ENCODE peak calls at places on chromosomes 7 and 10, in nine cellular contexts. I, T, U, P, V, W, Q, X and S are unnamed samples.

GRCh38 chr7:141411133-141411532 is 140.1 kb upstream of the AGK start:
- DNase-seq in I (no peak), T (no peak), U (no peak), P (no peak), V (no peak), W (no peak), Q (no peak), X (no peak), S (no peak)

GRCh38 chr10:117184821-117185220 is 12.5 kb upstream of the KCNK18 start:
- DNase-seq in I (no peak), T (no peak), U (no peak), P (no peak), V (no peak), W (no peak), Q (no peak), X (no peak), S (no peak)

GRCh38 chr7:26169271-26169670 is 17.3 kb downstream of the NFE2L3 start:
- DNase-seq in I (no peak), T (no peak), U (no peak), P (no peak), V (no peak), W (no peak), Q (no peak), X (no peak), S (no peak)

GRCh38 chr7:29763266-29763665 is 43.0 kb upstream of the WIPF3 start:
- DNase-seq in I (no peak), T (no peak), U (no peak), P (no peak), V (no peak), W (no peak), Q (no peak), X (no peak), S (no peak)

GRCh38 chr7:148661471-148661870 is 37.2 kb upstream of the CUL1 start:
- DNase-seq in I (no peak), T (no peak), U (no peak), P (no peak), V (no peak), W (no peak), Q (no peak), X (no peak), S (no peak)

GRCh38 chr7:48171190-48171589 is at the start of gene ABCA13:
- DNase-seq in I (no peak), T (no peak), U (peak; percentile 50), P (no peak), V (no peak), W (no peak), Q (no peak), X (no peak), S (no peak)

GRCh38 chr10:24255907-24256306 is 47.0 kb downstream of the KIAA1217 start:
- DNase-seq in I (no peak), T (no peak), U (peak; percentile 20), P (no peak), V (no peak), W (no peak), Q (peak; percentile 40), X (no peak), S (no peak)

GRCh38 chr10:101695404-101695732 is 398 bp upstream of the FBXW4 start:
- DNase-seq in I (no peak), T (no peak), U (no peak), P (no peak), V (no peak), W (no peak), Q (no peak), X (no peak), S (no peak)

GRCh38 chr7:373818-374705 is 84.1 kb downstream of the FOXL3 start:
- DNase-seq in I (peak; percentile 41), T (no peak), U (no peak), P (peak; percentile 25), V (no peak), W (no peak), Q (no peak), X (no peak), S (peak; percentile 72)

GRCh38 chr10:121927361-121927840 is 430 bp downstream of the ATE1 start:
- DNase-seq in I (peak; percentile 73), T (peak; percentile 64), U (no peak), P (peak; percentile 59), V (no peak), W (no peak), Q (peak; percentile 60), X (peak; percentile 68), S (no peak)

GRCh38 chr10:52378124-52378523 is 64.0 kb downstream of the DKK1 start:
- DNase-seq in I (no peak), T (no peak), U (no peak), P (no peak), V (no peak), W (no peak), Q (no peak), X (no peak), S (no peak)

GRCh38 chr7:76300210-76300731 is 2.2 kb upstream of the HSPB1 start:
- DNase-seq in I (no peak), T (no peak), U (peak; percentile 93), P (peak; percentile 65), V (no peak), W (no peak), Q (no peak), X (no peak), S (no peak)

GRCh38 chr10:4504550-4504949 is 321.5 kb upstream of the AKR1E2 start:
- DNase-seq in I (no peak), T (no peak), U (no peak), P (no peak), V (no peak), W (no peak), Q (no peak), X (no peak), S (no peak)

GRCh38 chr10:117250409-117250808 is 9.5 kb downstream of the SLC18A2 start:
- DNase-seq in I (no peak), T (no peak), U (no peak), P (no peak), V (no peak), W (no peak), Q (no peak), X (no peak), S (no peak)

GRCh38 chr10:11441151-11441535 is 170.3 kb downstream of the USP6NL start:
- DNase-seq in I (no peak), T (no peak), U (no peak), P (no peak), V (no peak), W (no peak), Q (no peak), X (no peak), S (peak; percentile 16)

GRCh38 chr7:27199820-27200760 is at the start of gene HOXA13:
- DNase-seq in I (peak; percentile 65), T (no peak), U (no peak), P (no peak), V (no peak), W (no peak), Q (no peak), X (no peak), S (peak; percentile 89)

GRCh38 chr10:21964983-21965665 is 38.4 kb downstream of the DNAJC1 start:
- DNase-seq in I (no peak), T (no peak), U (no peak), P (no peak), V (no peak), W (no peak), Q (no peak), X (no peak), S (no peak)

GRCh38 chr7:22269057-22269456 is 87.9 kb downstream of the RAPGEF5 start:
- DNase-seq in I (no peak), T (no peak), U (no peak), P (no peak), V (no peak), W (no peak), Q (no peak), X (no peak), S (no peak)

GRCh38 chr7:87475359-87476178 is at the start of gene ABCB4:
- DNase-seq in I (no peak), T (no peak), U (no peak), P (no peak), V (no peak), W (no peak), Q (peak; percentile 15), X (peak; percentile 41), S (peak; percentile 66)

GRCh38 chr10:78844956-78845355 is 223.8 kb upstream of the ZMIZ1 start:
- DNase-seq in I (no peak), T (no peak), U (no peak), P (no peak), V (no peak), W (no peak), Q (no peak), X (no peak), S (no peak)

GRCh38 chr7:101172005-101172853 is 6.9 kb upstream of the VGF start:
- DNase-seq in I (no peak), T (no peak), U (no peak), P (no peak), V (no peak), W (no peak), Q (no peak), X (no peak), S (peak; percentile 83)

GRCh38 chr10:107031981-107032699 is 132.4 kb downstream of the SORCS1 start:
- DNase-seq in I (no peak), T (no peak), U (no peak), P (no peak), V (no peak), W (no peak), Q (no peak), X (no peak), S (no peak)
- H3K4me3 ChIP-seq in I (no peak overlapping the region), T (no peak overlapping the region), U (no peak overlapping the region), P (no peak overlapping the region), V (no peak overlapping the region), W (no peak overlapping the region), Q (no peak overlapping the region), X (no peak overlapping the region), S (no peak overlapping the region)

GRCh38 chr7:114414151-114415053 is at the start of gene FOXP2:
- DNase-seq in I (no peak), T (no peak), U (peak; percentile 3), P (no peak), V (no peak), W (no peak), Q (no peak), X (no peak), S (no peak)
- H3K4me3 ChIP-seq in I (peak within 1 kb of the TSS; percentile 34), T (peak within 1 kb of the TSS; percentile 9), U (no peak within 1 kb of the TSS), P (peak within 1 kb of the TSS; percentile 33), V (no peak within 1 kb of the TSS), W (peak within 1 kb of the TSS; percentile 47), Q (peak within 1 kb of the TSS; percentile 51), X (peak within 1 kb of the TSS; percentile 36), S (no peak within 1 kb of the TSS)

DNA sequence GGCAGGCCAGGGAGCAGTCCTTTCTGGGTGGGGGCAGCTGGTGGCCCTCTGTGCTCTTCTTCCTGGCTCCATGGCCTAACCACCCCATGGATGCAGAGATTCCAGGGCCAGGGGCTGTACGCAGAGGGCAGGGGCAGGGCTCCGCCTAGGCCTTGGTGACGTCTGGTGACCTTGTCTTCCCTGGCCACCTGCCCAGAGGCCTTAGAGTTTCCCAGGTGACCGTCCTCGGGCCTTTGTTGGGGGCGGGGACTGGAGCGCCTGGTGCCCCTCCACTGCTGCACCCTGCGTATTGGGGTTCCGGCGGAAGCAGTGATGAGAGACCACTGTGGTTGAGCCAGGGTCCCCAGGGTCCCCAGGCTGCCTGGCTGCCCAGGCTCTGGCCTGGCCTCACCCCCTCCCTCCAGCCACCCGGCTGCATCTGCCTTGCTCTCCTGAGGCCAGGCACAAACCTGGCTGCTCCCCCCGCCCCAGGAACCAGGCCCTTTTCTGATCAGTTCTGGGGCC is 10.3 kb downstream of the PWWP2B start:
- DNase-seq in I (no peak), T (no peak), U (no peak), P (peak; percentile 94), V (no peak), W (no peak), Q (peak; percentile 74), X (peak; percentile 92), S (peak; percentile 82)
- H3K4me3 ChIP-seq in I (no peak overlapping the region), T (no peak overlapping the region), U (no peak overlapping the region), P (no peak overlapping the region), V (no peak overlapping the region), W (peak overlapping the region; percentile 25), Q (peak overlapping the region; percentile 44), X (peak overlapping the region; percentile 42), S (no peak overlapping the region)

GRCh38 chr10:123132576-123133477 is 2.9 kb upstream of the HMX3 start:
- DNase-seq in I (peak; percentile 86), T (peak; percentile 89), U (peak; percentile 88), P (peak; percentile 88), V (peak; percentile 87), W (peak; percentile 18), Q (peak; percentile 77), X (peak; percentile 88), S (peak; percentile 91)
- H3K4me3 ChIP-seq in I (peak overlapping the region; percentile 10), T (no peak overlapping the region), U (peak overlapping the region; percentile 37), P (peak overlapping the region; percentile 19), V (peak overlapping the region; percentile 30), W (no peak overlapping the region), Q (peak overlapping the region; percentile 49), X (peak overlapping the region; percentile 37), S (peak overlapping the region; percentile 35)